ENCODE peak calls at places on chromosomes 4 and X, in nine cellular contexts. D is glutamatergic neuron; P is cardiac fibroblast; I is breast epithelium; W is mesothelial cell of epicardium; F is cardiac muscle cell; U is BJ; Q is Panc1; L is CD8-positive, alpha-beta T cell. J is an unnamed sample.

GRCh38 chr4:5504486-5504885 is 203.9 kb downstream of the EVC2 start:
- DNase-seq in I (no peak), D (no peak), L (no peak), U (no peak), Q (no peak), P (no peak), F (no peak), W (no peak), J (no peak)

GRCh38 chr4:112029642-112030235 is 115.5 kb upstream of the FAM241A start:
- DNase-seq in W (no peak), U (no peak), D (peak; percentile 27), L (no peak), F (no peak), Q (no peak), P (no peak), I (no peak), J (no peak)

GRCh38 chrX:131853440-131853839 is 169.7 kb upstream of the STK26 start:
- DNase-seq in P (no peak), I (no peak), D (no peak), L (no peak), W (no peak), U (no peak), F (no peak), Q (no peak), J (no peak)

GRCh38 chrX:154698630-154699248 is 45.4 kb upstream of the CTAG2 start:
- DNase-seq in F (no peak), Q (no peak), W (no peak), I (no peak), L (no peak), P (no peak), D (no peak), U (no peak), J (no peak)

GRCh38 chrX:1421433-1422134 is 29.7 kb upstream of the SLC25A6 start:
- DNase-seq in Q (no peak), U (no peak), F (no peak), L (no peak), D (no peak), W (no peak), P (no peak), I (no peak), J (no peak)

GRCh38 chr4:71604785-71605184 is 179.1 kb downstream of the GC start:
- DNase-seq in Q (no peak), F (no peak), P (no peak), U (no peak), L (no peak), I (no peak), W (no peak), D (no peak), J (no peak)

GRCh38 chr4:98467627-98468072 is 190.8 kb downstream of the TSPAN5 start:
- DNase-seq in D (peak; percentile 65), W (peak; percentile 32), I (peak; percentile 70), U (peak; percentile 61), Q (peak; percentile 67), L (peak; percentile 59), F (peak; percentile 89), P (peak; percentile 96), J (peak; percentile 51)

GRCh38 chrX:85375333-85375738 is 4.1 kb downstream of the POF1B start:
- DNase-seq in F (peak; percentile 51), L (no peak), Q (no peak), W (no peak), D (no peak), I (no peak), P (no peak), U (no peak), J (no peak)

GRCh38 chrX:9598344-9598743 is 133.5 kb downstream of the TBL1X start:
- DNase-seq in P (no peak), I (no peak), F (no peak), U (no peak), D (no peak), W (no peak), L (no peak), Q (no peak), J (no peak)

GRCh38 chr4:77308843-77309242 is 151.8 kb downstream of the CCNG2 start:
- DNase-seq in P (peak; percentile 49), W (no peak), U (no peak), I (no peak), F (peak; percentile 29), L (no peak), Q (no peak), D (no peak), J (no peak)
- TF ChIP-seq CTCF in P (peak; percentile 41), W (no peak), U (peak; percentile 50), I (peak; percentile 25), F (peak; percentile 55), L (no peak), Q (peak; percentile 44), D (no peak), J (peak; percentile 69)

GRCh38 chr4:186886759-186887158 is 163.1 kb upstream of the FAT1 start:
- DNase-seq in D (no peak), W (no peak), F (no peak), P (no peak), I (no peak), Q (no peak), L (no peak), U (no peak), J (no peak)

GRCh38 chr4:186887211-186887785 is 163.6 kb upstream of the FAT1 start:
- DNase-seq in D (no peak), F (peak; percentile 20), I (no peak), L (no peak), Q (no peak), W (no peak), U (no peak), P (no peak), J (no peak)

GRCh38 chr4:186882293-186882692 is 158.6 kb upstream of the FAT1 start:
- DNase-seq in D (no peak), L (no peak), P (no peak), W (no peak), Q (no peak), U (no peak), I (no peak), F (no peak), J (no peak)

GRCh38 chr4:186881521-186882220 is 158.0 kb upstream of the FAT1 start:
- DNase-seq in F (no peak), W (no peak), U (peak; percentile 50), L (no peak), I (no peak), Q (no peak), P (no peak), D (no peak), J (no peak)

DNA sequence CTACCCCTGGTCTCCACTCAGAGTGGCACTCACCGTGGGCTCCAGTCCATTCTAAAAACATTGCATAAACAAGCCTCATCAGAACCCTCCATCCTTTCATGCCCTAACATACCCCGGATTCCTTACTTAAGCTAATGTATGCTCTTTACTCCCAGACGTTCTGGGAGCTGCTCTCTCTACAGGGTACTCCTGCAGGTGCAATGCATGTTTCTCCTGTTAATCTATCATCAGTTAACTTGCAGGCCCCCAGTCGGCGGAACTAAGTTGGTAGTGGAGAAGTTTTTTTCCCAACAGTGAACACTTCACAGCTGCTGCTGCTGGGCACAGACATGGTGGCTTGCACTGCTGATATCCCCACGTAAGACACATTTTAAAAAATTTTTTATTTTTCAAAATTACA is 161.6 kb upstream of the FAT1 start:
- DNase-seq in I (no peak), F (peak; percentile 19), Q (no peak), L (no peak), U (no peak), W (no peak), D (no peak), P (no peak), J (no peak)
- TF ChIP-seq CTCF in I (no peak), F (no peak), Q (no peak), L (no peak), U (no peak), W (no peak), D (no peak), P (no peak), J (no peak)

GRCh38 chrX:8364369-8365141 is 100.1 kb upstream of the VCX3B start:
- DNase-seq in U (no peak), W (no peak), F (peak; percentile 63), Q (no peak), L (no peak), D (peak; percentile 39), I (no peak), P (peak; percentile 30), J (no peak)
- TF ChIP-seq CTCF in U (no peak), W (peak; percentile 21), F (peak; percentile 44), Q (peak; percentile 31), L (no peak), D (peak; percentile 16), I (peak; percentile 27), P (no peak), J (peak; percentile 36)

GRCh38 chr4:145827885-145828284 is 110.7 kb downstream of the ZNF827 start:
- DNase-seq in D (no peak), L (no peak), W (no peak), P (no peak), U (no peak), Q (no peak), I (no peak), F (no peak), J (no peak)

GRCh38 chr4:145821771-145822170 is 116.9 kb downstream of the ZNF827 start:
- DNase-seq in F (no peak), L (no peak), Q (no peak), P (no peak), D (no peak), W (no peak), U (no peak), I (no peak), J (no peak)

GRCh38 chr4:145824469-145824868 is 114.2 kb downstream of the ZNF827 start:
- DNase-seq in D (peak; percentile 72), I (no peak), P (no peak), U (no peak), L (no peak), W (no peak), Q (no peak), F (no peak), J (no peak)

GRCh38 chr4:145823743-145824142 is 114.9 kb downstream of the ZNF827 start:
- DNase-seq in P (no peak), L (no peak), D (peak; percentile 22), F (no peak), U (no peak), W (no peak), Q (no peak), I (no peak), J (no peak)

DNA sequence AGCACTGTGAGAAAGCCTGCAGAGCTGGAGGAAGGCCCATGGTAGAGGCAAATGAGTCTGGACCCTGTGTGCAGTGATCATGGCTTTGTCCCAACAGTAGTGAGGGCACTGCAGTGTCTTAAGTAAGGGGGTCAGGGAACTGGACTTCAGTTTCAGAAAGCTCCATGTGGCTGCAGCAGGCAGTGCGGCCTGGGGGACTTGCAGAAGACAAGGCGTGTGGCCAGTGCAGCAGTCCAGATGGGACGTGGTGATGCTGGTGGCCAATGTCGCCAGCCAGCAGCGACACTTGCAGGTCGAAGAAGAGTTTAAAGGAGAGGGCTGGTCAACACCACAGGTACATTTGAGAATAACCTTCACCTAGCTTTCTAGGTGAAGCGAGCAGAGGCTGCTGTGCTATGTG is 113.4 kb downstream of the ZNF827 start:
- DNase-seq in U (no peak), L (no peak), P (no peak), I (no peak), Q (no peak), W (no peak), D (peak; percentile 38), F (no peak), J (no peak)
- TF ChIP-seq CTCF in U (no peak), L (no peak), P (no peak), I (no peak), Q (no peak), W (no peak), D (peak; percentile 21), F (no peak), J (no peak)

GRCh38 chrX:48998391-48998790 is 3.7 kb downstream of the GRIPAP1 start:
- DNase-seq in I (no peak), W (no peak), F (no peak), P (no peak), U (no peak), Q (no peak), L (no peak), D (no peak), J (no peak)
- TF ChIP-seq CTCF in I (no peak), W (no peak), F (no peak), P (no peak), U (no peak), Q (no peak), L (no peak), D (no peak), J (peak; percentile 12)